ENCODE peak calls at places on chromosomes 16 and 17, in nine cellular contexts. H is left ventricle myocardium inferior, M is astrocyte of the spinal cord, Y is prostate gland, D is HFF-Myc, B is keratinocyte, Q is cardiac fibroblast, A is psoas muscle, S is lung. F is an unnamed sample.

GRCh38 chr17:58556833-58557250 is 42.4 kb upstream of the MTMR4 start:
- DNase-seq in H (no peak), M (peak; percentile 16), Y (no peak), D (no peak), B (no peak), Q (no peak), A (no peak), S (no peak), F (no peak)

GRCh38 chr16:77780378-77780837 is 8.0 kb upstream of the VAT1L start:
- DNase-seq in H (no peak), M (peak; percentile 92), Y (no peak), D (peak; percentile 52), B (no peak), Q (peak; percentile 49), A (no peak), S (no peak), F (peak; percentile 74)

GRCh38 chr16:81158964-81159363 is 62.8 kb upstream of the GCSH start:
- DNase-seq in H (no peak), M (no peak), Y (no peak), D (no peak), B (no peak), Q (no peak), A (no peak), S (no peak), F (no peak)

GRCh38 chr16:87855852-87856715 is 13.2 kb downstream of the SLC7A5 start:
- DNase-seq in H (peak; percentile 60), M (peak; percentile 81), Y (peak; percentile 83), D (no peak), B (no peak), Q (peak; percentile 38), A (peak; percentile 59), S (no peak), F (peak; percentile 32)

GRCh38 chr17:76811028-76811427 is 57.2 kb upstream of the MGAT5B start:
- DNase-seq in H (no peak), M (no peak), Y (no peak), D (no peak), B (no peak), Q (no peak), A (no peak), S (no peak), F (no peak)

GRCh38 chr17:27760069-27760885 is 40.1 kb downstream of the NOS2 start:
- DNase-seq in H (peak; percentile 70), M (peak; percentile 15), Y (peak; percentile 39), D (no peak), B (no peak), Q (peak; percentile 45), A (peak; percentile 63), S (peak; percentile 55), F (peak; percentile 48)

GRCh38 chr16:2515180-2515803 is 1.5 kb downstream of the ATP6V0C start:
- DNase-seq in H (no peak), M (no peak), Y (no peak), D (no peak), B (no peak), Q (no peak), A (peak; percentile 32), S (peak; percentile 44), F (no peak)

GRCh38 chr17:39745335-39746144 is 7.8 kb downstream of the GRB7 start:
- DNase-seq in H (no peak), M (no peak), Y (no peak), D (no peak), B (no peak), Q (no peak), A (no peak), S (no peak), F (no peak)

GRCh38 chr17:50487213-50488096 is 8.8 kb downstream of the RSAD1 start:
- DNase-seq in H (no peak), M (no peak), Y (no peak), D (no peak), B (peak; percentile 71), Q (no peak), A (peak; percentile 58), S (no peak), F (no peak)

GRCh38 chr16:67000384-67001158 is 12.2 kb downstream of the CES4A start:
- DNase-seq in H (peak; percentile 61), M (peak; percentile 13), Y (peak; percentile 62), D (no peak), B (no peak), Q (peak; percentile 43), A (peak; percentile 57), S (peak; percentile 66), F (peak; percentile 22)
- TF ChIP-seq CTCF in H (no peak), M (no peak), Y (no peak), D (no peak), B (no peak), Q (no peak), A (no peak), S (no peak), F (no peak)

DNA sequence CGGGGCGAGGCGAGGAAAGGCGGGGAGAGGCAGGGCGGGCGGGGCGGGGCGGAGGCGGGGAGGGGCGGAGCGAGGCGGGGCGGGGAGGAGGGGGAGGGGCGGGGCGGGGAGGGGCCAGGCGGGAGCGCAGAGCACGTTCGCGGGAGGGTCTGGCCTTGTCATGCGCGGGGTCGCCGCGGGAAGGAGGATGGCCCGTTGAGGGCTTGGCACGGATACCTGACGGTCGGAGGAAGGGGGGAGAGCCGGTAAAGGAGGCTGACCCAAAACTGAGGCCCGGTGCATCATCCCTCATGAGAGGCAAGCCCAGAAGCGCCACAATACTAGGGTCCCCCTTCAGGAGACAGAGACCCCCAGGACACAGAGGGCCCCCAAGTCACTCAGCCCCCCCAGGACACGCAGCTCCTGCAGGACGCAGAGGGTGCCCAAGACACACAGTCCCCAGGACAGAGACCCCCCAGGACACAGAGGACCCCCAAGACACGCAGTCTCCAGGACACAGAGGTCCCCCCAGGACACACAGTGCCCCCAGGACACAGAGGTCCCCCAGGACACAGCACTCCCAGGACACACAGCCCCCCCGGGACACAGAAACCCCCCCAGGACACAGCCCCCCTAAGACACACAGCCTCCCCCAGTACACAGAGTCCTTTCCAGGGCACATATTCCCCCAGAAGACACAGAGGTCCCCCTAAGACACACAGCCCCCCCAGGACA is 674 bp upstream of the WDR45B start:
- DNase-seq in H (peak; percentile 55), M (no peak), Y (peak; percentile 49), D (no peak), B (no peak), Q (no peak), A (peak; percentile 66), S (peak; percentile 47), F (no peak)
- H3K4me3 ChIP-seq in H (peak overlapping the region; percentile 95), M (peak overlapping the region; percentile 47), Y (peak overlapping the region; percentile 28), D (peak overlapping the region; percentile 38), B (peak overlapping the region; percentile 43), Q (peak overlapping the region; percentile 58), A (peak overlapping the region; percentile 61), S (peak overlapping the region; percentile 26), F (peak overlapping the region; percentile 53)

DNA sequence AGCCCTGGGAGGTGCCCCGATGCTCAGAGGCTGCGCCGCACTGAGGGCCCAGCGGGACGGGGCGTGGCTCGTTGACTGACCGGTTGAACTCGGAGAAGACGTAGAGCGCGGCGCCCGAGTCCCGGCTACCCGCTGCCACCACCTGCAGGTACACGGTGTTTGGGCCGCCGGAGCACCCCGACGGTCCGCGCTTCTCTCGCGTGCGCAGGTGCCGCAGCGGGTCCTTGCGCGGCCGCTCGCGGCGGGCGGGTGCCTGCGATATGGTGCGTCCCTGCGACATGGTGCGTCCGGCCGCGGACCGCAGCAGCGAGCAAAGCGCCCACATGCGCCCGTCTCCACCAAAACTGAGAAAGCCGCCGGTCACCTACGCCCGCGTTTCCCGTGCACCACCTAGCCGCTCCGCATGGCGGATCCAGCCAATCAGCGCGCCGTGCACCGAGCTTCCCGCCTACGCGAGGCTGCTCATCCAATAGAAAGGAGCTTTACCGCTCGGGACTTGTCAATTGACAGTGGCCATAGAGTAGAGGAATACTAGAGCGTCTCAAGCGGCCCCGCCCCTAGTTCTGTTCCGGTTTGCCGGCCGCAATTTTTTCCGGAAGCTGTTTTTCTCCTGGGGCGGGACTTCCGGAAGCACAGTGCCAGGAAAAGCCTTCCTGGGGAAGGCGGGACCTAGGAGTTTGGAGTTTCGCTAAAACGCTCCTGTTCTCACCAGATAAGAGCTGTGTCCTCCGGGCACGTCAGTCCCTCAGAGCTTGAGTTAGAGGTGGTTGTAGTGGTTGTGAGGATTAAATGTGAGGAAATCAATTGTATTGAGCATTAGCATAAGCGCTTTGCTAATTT is at the start of gene ELAC2:
- DNase-seq in H (peak; percentile 96), M (peak; percentile 100), Y (peak; percentile 98), D (peak; percentile 95), B (peak; percentile 91), Q (peak; percentile 99), A (peak; percentile 96), S (peak; percentile 98), F (peak; percentile 99)
- TF ChIP-seq CTCF in H (no peak), M (no peak), Y (peak; percentile 46), D (no peak), B (no peak), Q (no peak), A (peak; percentile 16), S (no peak), F (no peak)

GRCh38 chr16:72785886-72786285 is 262.0 kb downstream of the ZFHX3 start:
- DNase-seq in H (no peak), M (peak; percentile 38), Y (no peak), D (no peak), B (no peak), Q (peak; percentile 25), A (no peak), S (no peak), F (peak; percentile 17)
- H3K4me3 ChIP-seq in H (peak overlapping the region; percentile 24), M (no peak overlapping the region), Y (no peak overlapping the region), D (no peak overlapping the region), B (no peak overlapping the region), Q (no peak overlapping the region), A (peak overlapping the region; percentile 20), S (no peak overlapping the region), F (peak overlapping the region; percentile 5)

DNA sequence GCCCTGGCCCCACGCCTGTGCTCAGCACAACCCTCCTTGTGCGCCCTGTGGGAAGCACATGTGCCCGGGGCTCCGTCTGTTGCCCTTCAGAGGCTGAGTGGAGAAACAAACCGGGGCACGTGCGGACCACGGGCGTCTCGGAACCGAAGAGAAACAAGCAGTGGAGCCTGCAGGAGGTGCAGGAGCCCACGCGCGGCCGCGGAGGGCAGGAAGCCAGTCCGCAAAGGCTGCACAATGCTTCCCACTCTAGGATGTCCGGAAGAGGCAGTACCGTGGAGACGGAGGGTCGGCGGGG is 75.5 kb upstream of the GNG13 start:
- DNase-seq in H (no peak), M (no peak), Y (no peak), D (no peak), B (no peak), Q (no peak), A (peak; percentile 11), S (no peak), F (no peak)
- TF ChIP-seq CTCF in H (no peak), M (no peak), Y (no peak), D (no peak), B (no peak), Q (no peak), A (no peak), S (no peak), F (no peak)

GRCh38 chr16:68790130-68790761 is 53.1 kb upstream of the TANGO6 start:
- DNase-seq in H (no peak), M (peak; percentile 88), Y (peak; percentile 75), D (no peak), B (no peak), Q (peak; percentile 91), A (no peak), S (peak; percentile 45), F (peak; percentile 82)
- H3K4me3 ChIP-seq in H (no peak overlapping the region), M (no peak overlapping the region), Y (no peak overlapping the region), D (no peak overlapping the region), B (no peak overlapping the region), Q (no peak overlapping the region), A (no peak overlapping the region), S (no peak overlapping the region), F (no peak overlapping the region)

GRCh38 chr17:43349142-43349541 is 49.7 kb upstream of the ARL4D start:
- DNase-seq in H (no peak), M (no peak), Y (no peak), D (no peak), B (no peak), Q (no peak), A (no peak), S (no peak), F (no peak)
- TF ChIP-seq CTCF in H (no peak), M (peak; percentile 49), Y (no peak), D (peak; percentile 18), B (peak; percentile 27), Q (no peak), A (no peak), S (no peak), F (no peak)

F was measured in fibroblast of pulmonary artery.